ENCODE peak calls at places on chromosomes 2 and 18, in five cellular contexts. H, F, V, E and U are unnamed samples.

GRCh38 chr2:227671170-227671887 is 4.7 kb downstream of the SCYGR5 start:
- DNase-seq in E (no peak), V (no peak), F (no peak), H (no peak), U (no peak)

GRCh38 chr2:181123798-181124217 is 143.4 kb downstream of the UBE2E3 start:
- DNase-seq in H (peak; percentile 45), E (no peak), F (no peak), V (no peak), U (peak; percentile 72)

GRCh38 chr18:23958036-23958435 is 56.5 kb upstream of the TTC39C start:
- DNase-seq in V (no peak), H (no peak), E (no peak), F (no peak), U (no peak)

GRCh38 chr2:237594514-237594871 is 4.0 kb upstream of the RAB17 start:
- DNase-seq in H (peak; percentile 25), F (no peak), E (no peak), V (no peak), U (no peak)

GRCh38 chr2:199940373-199940772 is 14.9 kb downstream of the TYW5 start:
- DNase-seq in V (no peak), E (no peak), F (peak; percentile 41), H (peak; percentile 31), U (no peak)

GRCh38 chr2:222655406-222655747 is 515 bp downstream of the FARSB start:
- DNase-seq in E (no peak), V (no peak), F (peak; percentile 19), H (no peak), U (no peak)

GRCh38 chr2:109701362-109701761 is 87.2 kb downstream of the SOWAHC start:
- DNase-seq in H (no peak), E (no peak), V (no peak), F (no peak), U (no peak)

GRCh38 chr2:161146209-161146775 is 13.9 kb upstream of the TANK start:
- DNase-seq in V (no peak), F (no peak), H (no peak), E (no peak), U (no peak)

GRCh38 chr2:27798476-27798875 is 27.0 kb downstream of the MRPL33 start:
- DNase-seq in E (no peak), H (no peak), V (peak; percentile 49), F (no peak), U (no peak)

GRCh38 chr18:11784905-11785304 is 66.3 kb upstream of the CHMP1B start:
- DNase-seq in V (no peak), E (no peak), H (no peak), F (no peak), U (no peak)

GRCh38 chr2:112465373-112465772 is 16.6 kb upstream of the TTL start:
- DNase-seq in E (no peak), V (no peak), F (peak; percentile 19), H (peak; percentile 26), U (no peak)

GRCh38 chr2:203846490-203847105 is 21.0 kb upstream of the CTLA4 start:
- DNase-seq in H (no peak), V (no peak), F (no peak), E (no peak), U (no peak)

GRCh38 chr18:3016584-3017292 is 3.8 kb upstream of the LPIN2 start:
- DNase-seq in H (peak; percentile 47), V (no peak), E (no peak), F (no peak), U (peak; percentile 45)

GRCh38 chr2:1493361-1494126 is 80.3 kb downstream of the TPO start:
- DNase-seq in H (no peak), V (no peak), F (no peak), E (no peak), U (peak; percentile 49)

DNA sequence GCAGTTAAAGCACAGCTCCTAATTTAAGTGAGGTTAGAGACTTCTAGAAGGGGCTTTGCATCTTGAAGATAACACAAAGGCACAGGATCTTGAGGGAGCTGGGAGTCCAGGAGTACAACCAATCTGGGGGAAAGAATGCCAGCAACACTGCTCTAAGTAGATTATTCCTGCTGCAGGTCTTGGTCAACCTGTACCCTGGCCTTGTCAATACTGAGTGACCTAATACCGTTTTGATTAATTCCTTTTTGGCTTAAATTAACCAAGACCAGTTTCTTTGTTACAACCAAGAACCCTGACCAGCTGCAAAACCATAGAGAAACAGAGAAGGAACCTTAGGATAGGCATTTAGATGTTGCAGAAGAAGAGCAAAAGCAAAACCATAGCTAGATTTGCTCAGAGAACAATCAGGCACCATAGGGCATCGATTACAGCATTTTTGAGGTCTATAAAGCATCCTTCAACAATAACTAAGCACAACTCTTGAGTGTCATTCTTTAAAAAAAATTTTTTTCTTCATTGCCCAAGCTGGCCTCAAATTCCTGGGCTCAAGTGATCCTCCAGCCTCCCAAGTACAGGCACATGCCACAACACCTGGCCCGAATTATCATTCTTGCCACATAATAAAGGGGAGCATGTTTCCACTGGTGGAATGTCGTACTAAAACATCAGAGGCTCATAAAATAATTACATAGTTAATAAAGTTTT is 6.3 kb downstream of the STARD7 start:
- DNase-seq in F (no peak), V (peak; percentile 58), E (no peak), H (no peak), U (no peak)
- H3K27ac ChIP-seq in F (no peak overlapping the region), V (peak overlapping the region; percentile 62), E (no peak overlapping the region), H (no peak overlapping the region), U (no peak overlapping the region)

GRCh38 chr18:59696311-59697235 is 650 bp downstream of the CCBE1 start:
- DNase-seq in H (no peak), F (peak; percentile 20), E (peak; percentile 57), V (no peak), U (no peak)
- H3K27ac ChIP-seq in H (no peak overlapping the region), F (peak overlapping the region; percentile 72), E (no peak overlapping the region), V (peak overlapping the region; percentile 76), U (peak overlapping the region; percentile 31)

DNA sequence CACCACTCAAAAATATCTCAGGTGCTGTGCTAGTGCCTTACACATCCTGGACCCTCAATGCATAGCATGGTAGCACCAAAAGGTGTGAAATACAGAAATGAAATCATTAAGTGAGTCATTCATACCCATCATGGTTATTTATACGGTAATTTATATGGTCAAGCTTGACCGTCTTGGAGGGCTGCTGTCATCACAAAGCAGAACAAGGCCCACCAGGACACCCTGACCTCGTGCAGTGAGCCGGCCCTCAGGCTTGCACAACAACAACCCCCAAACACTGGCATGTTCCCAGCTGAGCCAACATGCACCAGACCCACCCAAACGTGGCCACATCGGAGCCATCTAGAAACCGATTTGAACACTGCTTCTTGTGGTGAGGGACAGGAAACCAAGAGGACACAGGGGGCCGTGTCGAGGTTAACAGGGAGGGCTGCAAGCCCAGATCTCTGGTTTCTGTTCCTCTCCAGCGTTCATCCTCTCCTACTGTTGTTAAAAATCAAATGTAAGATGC is 378.5 kb upstream of the ID2 start:
- DNase-seq in H (no peak), F (no peak), E (no peak), V (peak; percentile 88), U (peak; percentile 92)
- H3K27ac ChIP-seq in H (no peak overlapping the region), F (no peak overlapping the region), E (no peak overlapping the region), V (peak overlapping the region; percentile 39), U (peak overlapping the region; percentile 20)

DNA sequence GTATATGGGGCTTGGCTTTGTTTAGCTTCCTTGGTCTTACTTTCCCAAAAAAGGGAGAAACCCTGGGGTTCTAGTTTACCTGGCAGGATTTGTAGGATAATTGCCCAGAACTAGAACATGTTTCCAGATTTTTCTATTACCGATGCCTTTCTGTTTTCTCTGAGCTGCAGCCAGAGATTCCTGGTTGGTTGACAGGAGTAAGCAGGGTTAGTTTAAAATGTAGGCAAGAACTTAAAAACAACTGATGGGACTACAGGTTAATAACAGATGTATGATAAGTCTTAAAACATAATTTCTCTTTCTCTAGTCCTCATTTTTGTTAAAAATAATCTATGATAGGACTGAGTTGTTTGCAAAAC is 38.9 kb upstream of the GMCL1 start:
- DNase-seq in E (no peak), V (no peak), H (no peak), F (no peak), U (no peak)
- H3K27ac ChIP-seq in E (peak overlapping the region; percentile 68), V (peak overlapping the region; percentile 37), H (no peak overlapping the region), F (peak overlapping the region; percentile 68), U (peak overlapping the region; percentile 62)

GRCh38 chr2:9214866-9215265 is 8.3 kb downstream of the ASAP2 start:
- DNase-seq in V (no peak), F (no peak), H (no peak), E (no peak), U (no peak)

GRCh38 chr2:9212010-9212638 is 5.5 kb downstream of the ASAP2 start:
- DNase-seq in V (no peak), H (no peak), F (no peak), E (no peak), U (no peak)

GRCh38 chr2:9211496-9211895 is 4.9 kb downstream of the ASAP2 start:
- DNase-seq in F (no peak), H (peak; percentile 44), V (no peak), E (no peak), U (no peak)

GRCh38 chr2:9212661-9213411 is 6.2 kb downstream of the ASAP2 start:
- DNase-seq in F (no peak), H (peak; percentile 56), E (no peak), V (no peak), U (peak; percentile 66)

DNA sequence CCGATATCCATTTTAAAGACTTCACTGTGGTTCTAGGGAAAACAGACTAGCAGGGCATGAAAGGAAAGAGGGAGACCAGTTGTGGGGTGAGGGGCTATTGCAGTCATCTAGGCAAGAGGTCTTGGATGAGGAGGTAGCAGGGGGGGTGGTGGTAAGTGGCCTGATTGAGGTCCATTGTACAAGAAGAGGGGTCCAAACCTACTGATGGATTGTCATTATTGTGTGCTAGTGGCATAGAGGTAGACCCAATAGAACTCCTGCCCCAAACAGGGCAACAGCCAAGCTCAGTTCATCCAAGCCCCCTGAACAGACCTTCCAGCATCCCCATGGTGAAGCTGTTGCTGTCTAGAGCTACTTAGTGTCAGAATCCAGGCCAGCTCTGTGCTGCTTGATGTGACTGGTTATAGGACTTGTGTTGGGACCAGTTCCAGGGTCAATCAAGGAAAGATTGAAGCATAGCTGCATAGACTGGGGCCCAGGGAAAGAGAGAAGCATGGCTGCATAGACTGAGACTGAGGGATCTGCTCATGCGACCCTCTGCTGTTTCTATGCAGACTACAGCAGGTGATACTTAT is 7.0 kb downstream of the ASAP2 start:
- DNase-seq in E (no peak), H (no peak), V (no peak), F (no peak), U (no peak)
- H3K27ac ChIP-seq in E (peak overlapping the region; percentile 63), H (peak overlapping the region; percentile 43), V (peak overlapping the region; percentile 47), F (no peak overlapping the region), U (peak overlapping the region; percentile 52)

GRCh38 chr2:177407031-177407430 is 14.5 kb downstream of the AGPS start:
- DNase-seq in V (no peak), H (no peak), E (no peak), F (no peak), U (no peak)

GRCh38 chr2:177403822-177404221 is 11.2 kb downstream of the AGPS start:
- DNase-seq in F (no peak), H (no peak), E (no peak), V (no peak), U (no peak)

GRCh38 chr2:177405029-177405692 is 12.6 kb downstream of the AGPS start:
- DNase-seq in F (no peak), H (peak; percentile 65), E (no peak), V (no peak), U (no peak)

GRCh38 chr2:177404243-177404642 is 11.7 kb downstream of the AGPS start:
- DNase-seq in H (no peak), F (no peak), E (no peak), V (no peak), U (no peak)

GRCh38 chr2:177406182-177406581 is 13.6 kb downstream of the AGPS start:
- DNase-seq in V (no peak), E (no peak), H (no peak), F (no peak), U (no peak)
- H3K27ac ChIP-seq in V (no peak overlapping the region), E (no peak overlapping the region), H (no peak overlapping the region), F (no peak overlapping the region), U (no peak overlapping the region)